ENCODE peak calls at places on chromosomes 16 and 17, in ten cellular contexts. V, L, H, Y, W, K, R, F, A and B are unnamed samples. For H3K9me3, the result is how much of the 10 kb centered on the place peaks cover.

GRCh38 chr17:489758-490329 is 137.2 kb upstream of the RPH3AL start:
- DNase-seq in V (peak), L (peak), H (no peak), Y (peak), W (no peak), K (peak), R (no peak), F (peak), A (no peak), B (peak)

GRCh38 chr16:28292731-28293588 is 635 bp downstream of the SBK1 start:
- DNase-seq in V (no peak), L (no peak), H (no peak), Y (peak), W (peak), K (peak), R (no peak), F (no peak), A (no peak), B (no peak)

GRCh38 chr16:50335198-50335958 is 33.4 kb downstream of the BRD7 start:
- DNase-seq in V (no peak), L (no peak), H (no peak), Y (peak), W (no peak), K (no peak), R (no peak), F (no peak), A (no peak), B (peak)

GRCh38 chr16:77183137-77183536 is 7.9 kb upstream of the MON1B start:
- DNase-seq in V (no peak), L (no peak), H (no peak), Y (no peak), W (no peak), K (no peak), R (no peak), F (no peak), A (no peak), B (no peak)

GRCh38 chr16:86751081-86752030 is 173.0 kb downstream of the FOXL1 start:
- DNase-seq in V (peak), L (no peak), H (no peak), Y (no peak), W (no peak), K (no peak), R (peak), F (no peak), A (no peak), B (no peak)

GRCh38 chr16:2915196-2915929 is 3.6 kb downstream of the FLYWCH1 start:
- DNase-seq in V (no peak), L (no peak), H (no peak), Y (no peak), W (no peak), K (no peak), R (no peak), F (no peak), A (no peak), B (no peak)

GRCh38 chr16:55527885-55528284 is 19.0 kb downstream of the LPCAT2 start:
- DNase-seq in V (no peak), L (no peak), H (no peak), Y (no peak), W (no peak), K (no peak), R (no peak), F (no peak), A (no peak), B (no peak)

GRCh38 chr16:49608095-49608494 is 234.5 kb downstream of the C16orf78 start:
- DNase-seq in V (no peak), L (no peak), H (no peak), Y (no peak), W (no peak), K (no peak), R (no peak), F (no peak), A (no peak), B (no peak)

GRCh38 chr16:73279451-73279850 is 231.5 kb upstream of the ZFHX3 start:
- DNase-seq in V (no peak), L (no peak), H (no peak), Y (no peak), W (no peak), K (no peak), R (no peak), F (no peak), A (no peak), B (no peak)

GRCh38 chr16:75048546-75048945 is 49.7 kb downstream of the ZNRF1 start:
- DNase-seq in V (no peak), L (no peak), H (no peak), Y (no peak), W (no peak), K (no peak), R (no peak), F (no peak), A (no peak), B (no peak)

GRCh38 chr16:27549607-27549856 is 181 bp downstream of the GTF3C1 start:
- DNase-seq in V (no peak), L (no peak), H (no peak), Y (no peak), W (no peak), K (no peak), R (no peak), F (no peak), A (no peak), B (no peak)

GRCh38 chr17:49913226-49914095 is 55.5 kb upstream of the DLX4 start:
- DNase-seq in V (no peak), L (no peak), H (no peak), Y (no peak), W (no peak), K (no peak), R (no peak), F (no peak), A (no peak), B (no peak)

GRCh38 chr17:42358434-42358833 is 29.8 kb downstream of the STAT3 start:
- DNase-seq in V (no peak), L (no peak), H (no peak), Y (no peak), W (no peak), K (no peak), R (no peak), F (no peak), A (no peak), B (no peak)

GRCh38 chr16:3020247-3020603 is at the start of gene TNFRSF12A:
- DNase-seq in V (peak), L (peak), H (peak), Y (peak), W (peak), K (peak), R (peak), F (peak), A (peak), B (peak)

GRCh38 chr17:18278867-18279266 is 18.4 kb downstream of the MIEF2 start:
- DNase-seq in V (no peak), L (no peak), H (no peak), Y (no peak), W (no peak), K (no peak), R (no peak), F (no peak), A (no peak), B (no peak)

GRCh38 chr16:12229759-12230594 is 253.4 kb downstream of the SNX29 start:
- DNase-seq in V (no peak), L (no peak), H (no peak), Y (no peak), W (no peak), K (no peak), R (no peak), F (no peak), A (no peak), B (no peak)

GRCh38 chr16:35908942-35909341 is 2449.5 kb downstream of the TP53TG3F start:
- DNase-seq in V (no peak), L (no peak), H (peak), Y (no peak), W (no peak), K (no peak), R (no peak), F (no peak), A (no peak), B (no peak)

GRCh38 chr16:35906440-35906839 is 2447.0 kb downstream of the TP53TG3F start:
- DNase-seq in V (no peak), L (no peak), H (no peak), Y (no peak), W (no peak), K (no peak), R (no peak), F (no peak), A (no peak), B (no peak)

GRCh38 chr16:35909351-35909954 is 2450.0 kb downstream of the TP53TG3F start:
- DNase-seq in V (no peak), L (no peak), H (no peak), Y (no peak), W (no peak), K (no peak), R (no peak), F (no peak), A (no peak), B (no peak)

GRCh38 chr16:35910409-35910808 is 2451.0 kb downstream of the TP53TG3F start:
- DNase-seq in V (no peak), L (no peak), H (no peak), Y (no peak), W (no peak), K (no peak), R (no peak), F (no peak), A (no peak), B (no peak)

DNA sequence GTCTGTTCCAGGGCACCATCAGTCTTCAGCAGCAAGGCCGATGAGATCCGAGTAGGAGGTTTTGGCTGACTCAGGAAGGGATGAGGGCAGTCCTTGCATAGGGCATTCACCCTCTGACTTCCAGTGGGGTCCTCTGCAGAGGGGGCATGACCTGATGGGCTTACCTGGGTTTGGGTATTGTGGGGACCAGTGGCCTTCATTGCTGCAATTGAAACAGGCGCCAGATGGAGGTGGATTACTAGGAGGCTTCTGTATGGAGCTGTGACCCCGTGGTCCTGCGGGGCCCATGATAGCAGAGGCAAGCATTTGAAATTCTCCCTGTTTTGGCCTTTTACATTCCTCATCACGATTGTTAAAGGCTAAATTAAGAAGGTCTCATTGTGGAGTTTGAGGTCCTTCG is 2448.7 kb downstream of the TP53TG3F start:
- DNase-seq in V (no peak), L (no peak), H (no peak), Y (no peak), W (no peak), K (no peak), R (no peak), F (no peak), A (no peak), B (no peak)
- H3K9me3 ChIP-seq in V (under half), L (under half), H (under half), Y (under half), W (under half), K (under half), R (under half), F (half or more), A (under half), B (under half)

DNA sequence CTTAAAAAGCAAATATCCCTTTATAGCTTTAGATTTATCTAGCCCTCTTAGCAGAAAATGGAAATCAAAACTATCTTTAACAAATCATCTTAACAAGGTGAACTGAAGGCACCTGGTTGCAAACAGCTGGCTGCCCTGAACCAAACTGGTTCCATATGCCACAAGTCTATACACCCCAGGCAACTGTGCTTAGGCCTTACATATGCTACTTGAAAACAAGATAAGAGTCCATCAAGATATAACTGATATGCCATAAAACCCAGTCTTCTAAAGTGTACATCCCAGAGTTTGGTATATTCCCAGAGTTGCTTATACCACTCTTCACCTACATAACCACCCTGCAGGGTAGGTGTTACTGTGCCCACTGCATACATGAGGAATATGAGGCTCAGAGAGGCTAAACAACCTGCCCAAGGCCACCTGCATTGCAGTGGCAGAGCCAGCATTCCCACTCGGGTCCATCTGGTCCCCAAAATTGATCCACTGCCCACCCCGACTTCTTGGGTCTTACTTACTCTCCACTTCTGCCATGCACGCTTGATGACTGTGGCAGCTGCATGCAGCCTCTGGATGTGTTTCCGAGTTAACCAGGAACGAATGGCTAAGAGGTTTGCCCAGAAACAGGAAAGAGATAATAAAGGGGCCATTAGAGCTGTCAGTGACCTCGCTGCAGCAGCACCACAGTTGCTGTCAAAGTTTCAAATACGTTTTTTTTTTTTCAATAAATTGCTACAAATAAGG is 12.2 kb downstream of the ZNHIT3 start:
- DNase-seq in V (no peak), L (no peak), H (no peak), Y (no peak), W (no peak), K (no peak), R (no peak), F (no peak), A (no peak), B (no peak)
- H3K9me3 ChIP-seq in V (under half), L (under half), H (under half), Y (under half), W (under half), K (under half), R (under half), F (under half), A (under half), B (under half)

DNA sequence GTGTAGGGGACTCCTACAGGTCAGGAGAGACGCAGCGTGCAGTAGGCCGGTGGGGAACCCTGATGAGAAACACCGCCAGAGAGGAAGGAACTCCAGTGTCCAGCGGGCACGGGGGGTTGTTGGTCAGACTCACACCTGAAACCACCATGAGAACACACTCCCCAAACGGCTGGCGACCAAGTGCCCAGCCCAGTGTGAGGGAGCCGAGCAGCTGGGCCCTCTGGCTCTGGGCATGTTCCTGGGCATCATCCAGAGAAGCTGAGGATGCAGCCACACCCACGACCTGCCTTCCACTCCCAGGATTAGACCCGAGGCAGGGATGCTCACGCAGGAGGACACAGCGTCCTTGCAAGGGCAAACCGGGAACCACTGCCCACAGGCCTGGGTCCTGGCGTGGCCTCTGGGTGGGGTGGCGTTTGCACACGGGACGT is 108.3 kb upstream of the ZNF750 start:
- DNase-seq in V (no peak), L (no peak), H (no peak), Y (no peak), W (no peak), K (no peak), R (no peak), F (peak), A (no peak), B (no peak)
- H3K9me3 ChIP-seq in V (under half), L (under half), H (half or more), Y (under half), W (under half), K (under half), R (under half), F (under half), A (half or more), B (under half)

GRCh38 chr17:80303824-80304223 is 43.2 kb downstream of the RNF213 start:
- DNase-seq in V (no peak), L (no peak), H (no peak), Y (no peak), W (no peak), K (no peak), R (no peak), F (no peak), A (no peak), B (no peak)
- H3K9me3 ChIP-seq in V (under half), L (under half), H (under half), Y (under half), W (under half), K (under half), R (under half), F (under half), A (under half), B (under half)

DNA sequence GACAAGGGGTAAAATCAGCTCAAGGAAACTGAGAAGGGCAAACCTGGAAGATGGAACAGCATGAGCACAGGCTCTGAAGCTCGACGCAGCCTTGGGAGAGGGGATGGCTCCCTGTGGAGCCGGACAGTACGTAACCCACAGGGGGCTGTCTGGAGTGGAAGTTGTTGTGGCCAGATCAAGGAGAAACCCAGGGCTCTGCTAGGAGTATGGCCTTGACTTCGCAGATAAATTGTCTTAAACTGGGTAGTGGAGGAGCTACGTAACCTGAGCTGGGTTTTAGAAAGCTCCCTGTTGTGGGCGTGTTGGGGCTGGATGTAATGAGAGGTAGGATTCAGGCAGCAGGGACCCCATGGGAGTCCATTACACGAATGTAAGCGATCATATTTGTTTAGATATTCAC is 25.5 kb upstream of the AXIN2 start:
- DNase-seq in V (no peak), L (no peak), H (no peak), Y (no peak), W (no peak), K (no peak), R (no peak), F (no peak), A (no peak), B (no peak)
- H3K9me3 ChIP-seq in V (under half), L (under half), H (under half), Y (under half), W (under half), K (under half), R (under half), F (under half), A (under half), B (under half)

DNA sequence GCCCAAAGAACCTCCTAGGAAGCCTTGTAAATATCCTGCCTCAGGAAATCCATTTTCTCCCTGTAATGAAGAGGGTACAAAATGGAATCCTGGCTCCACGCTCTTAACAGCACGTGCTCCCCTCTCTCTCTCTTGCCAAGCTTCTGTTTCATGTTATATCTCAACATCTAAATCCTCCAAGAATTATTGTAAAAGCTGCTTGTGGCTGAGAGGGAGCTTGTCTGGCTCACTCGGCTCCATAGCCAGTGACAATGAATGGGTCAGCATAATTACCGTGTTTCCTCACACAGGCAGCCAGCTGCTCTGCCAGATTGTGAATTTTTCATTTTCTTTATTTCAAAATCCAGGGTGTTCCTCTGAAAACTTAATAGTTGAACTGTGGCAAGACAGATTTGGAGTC is 317.8 kb downstream of the RBFOX1 start:
- DNase-seq in V (no peak), L (no peak), H (no peak), Y (no peak), W (no peak), K (no peak), R (no peak), F (no peak), A (no peak), B (no peak)
- H3K9me3 ChIP-seq in V (under half), L (under half), H (under half), Y (under half), W (under half), K (under half), R (under half), F (under half), A (under half), B (under half)

GRCh38 chr16:35200662-35201061 is 1741.2 kb downstream of the TP53TG3F start:
- DNase-seq in V (no peak), L (no peak), H (no peak), Y (no peak), W (no peak), K (no peak), R (no peak), F (no peak), A (no peak), B (no peak)
- H3K9me3 ChIP-seq in V (under half), L (under half), H (under half), Y (under half), W (under half), K (under half), R (under half), F (under half), A (under half), B (under half)

GRCh38 chr17:70934834-70935233 is 765.5 kb downstream of the KCNJ2 start:
- DNase-seq in V (no peak), L (no peak), H (no peak), Y (no peak), W (no peak), K (no peak), R (no peak), F (no peak), A (no peak), B (no peak)
- H3K9me3 ChIP-seq in V (under half), L (under half), H (under half), Y (under half), W (under half), K (under half), R (under half), F (under half), A (under half), B (under half)

GRCh38 chr16:79337906-79338305 is 262.6 kb downstream of the MAF start:
- DNase-seq in V (no peak), L (no peak), H (no peak), Y (no peak), W (no peak), K (no peak), R (no peak), F (no peak), A (no peak), B (no peak)

GRCh38 chr16:79339863-79340262 is 260.7 kb downstream of the MAF start:
- DNase-seq in V (no peak), L (no peak), H (no peak), Y (no peak), W (no peak), K (no peak), R (no peak), F (no peak), A (no peak), B (no peak)

GRCh38 chr16:79334127-79334526 is 266.4 kb downstream of the MAF start:
- DNase-seq in V (no peak), L (no peak), H (no peak), Y (peak), W (no peak), K (peak), R (no peak), F (no peak), A (no peak), B (peak)

GRCh38 chr16:79331064-79331463 is 269.5 kb downstream of the MAF start:
- DNase-seq in V (no peak), L (no peak), H (no peak), Y (no peak), W (no peak), K (no peak), R (no peak), F (no peak), A (no peak), B (no peak)

GRCh38 chr16:79336437-79337229 is 263.9 kb downstream of the MAF start:
- DNase-seq in V (no peak), L (no peak), H (no peak), Y (no peak), W (no peak), K (no peak), R (no peak), F (no peak), A (no peak), B (no peak)
- H3K9me3 ChIP-seq in V (under half), L (under half), H (under half), Y (under half), W (under half), K (under half), R (under half), F (under half), A (under half), B (under half)

DNA sequence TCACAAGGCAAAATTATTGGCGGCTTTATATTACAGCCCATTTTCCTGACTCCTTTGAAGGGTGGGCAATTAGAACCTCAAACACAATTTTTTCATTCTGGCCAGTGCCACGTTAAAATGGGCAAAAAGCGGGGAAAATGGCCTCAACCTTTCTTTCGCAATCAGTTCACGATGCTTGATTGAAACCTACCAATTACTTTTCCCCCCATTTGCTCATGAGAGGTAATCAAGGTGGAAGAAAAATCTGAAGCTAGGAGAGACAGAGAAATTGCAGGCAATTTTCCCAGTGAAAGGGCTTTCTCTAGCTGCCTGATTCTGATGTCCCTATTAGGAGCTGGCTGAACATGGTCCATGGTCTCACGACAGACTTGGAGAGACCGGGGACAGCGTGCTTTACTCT is 215.1 kb downstream of the SLC39A11 start:
- DNase-seq in V (no peak), L (no peak), H (no peak), Y (no peak), W (no peak), K (no peak), R (no peak), F (no peak), A (no peak), B (no peak)
- H3K9me3 ChIP-seq in V (under half), L (under half), H (under half), Y (under half), W (under half), K (under half), R (under half), F (under half), A (half or more), B (under half)